ENCODE peak calls at places on chromosomes 4 and X, in eight cellular contexts. U is heart left ventricle, D is breast epithelium, N is HCT116, K is Peyer's patch, V is ovary, C is A549, G is sigmoid colon. X is an unnamed sample.

GRCh38 chr4:100284302-100284701 is 94.0 kb upstream of the DDIT4L start:
- DNase-seq in D (no peak), V (no peak), C (no peak), U (no peak), G (no peak), K (no peak), N (no peak), X (no peak)

GRCh38 chr4:2389691-2390090 is 28.8 kb downstream of the ZFYVE28 start:
- DNase-seq in K (no peak), G (no peak), C (no peak), V (no peak), D (no peak), U (no peak), N (no peak), X (no peak)

GRCh38 chr4:125994024-125994423 is 679.3 kb downstream of the FAT4 start:
- DNase-seq in C (no peak), U (no peak), K (no peak), V (no peak), D (no peak), G (no peak), N (no peak), X (no peak)

GRCh38 chr4:16026155-16026761 is 57.6 kb downstream of the PROM1 start:
- DNase-seq in U (no peak), C (peak; percentile 56), V (no peak), D (no peak), K (no peak), N (peak; percentile 48), G (no peak), X (peak; percentile 24)

GRCh38 chrX:130801901-130802300 is 101.1 kb downstream of the ENOX2 start:
- DNase-seq in N (no peak), D (no peak), C (no peak), V (no peak), U (no peak), K (no peak), G (no peak), X (no peak)

GRCh38 chr4:85598936-85599335 is 124.0 kb downstream of the ARHGAP24 start:
- DNase-seq in U (no peak), K (no peak), N (no peak), D (no peak), C (no peak), G (no peak), V (no peak), X (no peak)

GRCh38 chr4:36227913-36228312 is 16.4 kb downstream of the ARAP2 start:
- DNase-seq in N (no peak), G (no peak), C (no peak), V (no peak), K (no peak), D (no peak), U (no peak), X (no peak)

GRCh38 chr4:37935026-37935425 is 25.2 kb upstream of the PTTG2 start:
- DNase-seq in K (no peak), D (no peak), C (no peak), N (no peak), U (no peak), V (no peak), G (no peak), X (no peak)

GRCh38 chr4:6183740-6184139 is 16.6 kb downstream of the JAKMIP1 start:
- DNase-seq in D (no peak), C (no peak), U (no peak), K (no peak), V (no peak), N (no peak), G (no peak), X (no peak)

GRCh38 chr4:7956306-7957112 is 16.8 kb upstream of the AFAP1 start:
- DNase-seq in G (no peak), K (no peak), D (no peak), N (no peak), V (peak; percentile 43), U (peak; percentile 57), C (peak; percentile 48), X (no peak)

GRCh38 chrX:68252664-68253063 is 180.6 kb downstream of the OPHN1 start:
- DNase-seq in C (peak; percentile 3), N (no peak), K (no peak), U (no peak), G (no peak), V (no peak), D (no peak), X (no peak)

GRCh38 chrX:154308108-154308946 is 12.7 kb downstream of the TKTL1 start:
- DNase-seq in N (peak; percentile 24), C (peak; percentile 53), V (peak; percentile 51), G (peak; percentile 76), K (peak; percentile 80), D (peak; percentile 35), U (peak; percentile 59), X (peak; percentile 92)

GRCh38 chr4:1500231-1500965 is 94.2 kb upstream of the NKX1-1 start:
- DNase-seq in D (no peak), K (no peak), G (no peak), V (peak; percentile 19), N (no peak), U (no peak), C (no peak), X (no peak)

GRCh38 chrX:40933132-40934078 is 151.8 kb upstream of the USP9X start:
- DNase-seq in D (no peak), V (no peak), K (no peak), U (no peak), N (no peak), C (peak; percentile 36), G (no peak), X (peak; percentile 17)

GRCh38 chr4:20062054-20062453 is 189.7 kb upstream of the SLIT2 start:
- DNase-seq in C (no peak), N (no peak), K (no peak), U (no peak), D (no peak), V (no peak), G (no peak), X (no peak)

GRCh38 chr4:6859543-6859942 is 50.1 kb upstream of the TBC1D14 start:
- DNase-seq in V (no peak), D (no peak), K (no peak), U (no peak), G (no peak), C (no peak), N (no peak), X (no peak)

GRCh38 chrX:76248901-76249300 is 76.0 kb downstream of the PBDC1 start:
- DNase-seq in U (no peak), K (no peak), N (no peak), G (no peak), C (no peak), V (no peak), D (no peak), X (no peak)

GRCh38 chrX:70172964-70173363 is 4.3 kb upstream of the DGAT2L6 start:
- DNase-seq in K (no peak), D (no peak), U (no peak), G (no peak), N (no peak), V (no peak), C (no peak), X (no peak)

GRCh38 chrX:70172226-70172625 is 5.1 kb upstream of the DGAT2L6 start:
- DNase-seq in C (no peak), K (no peak), N (no peak), U (no peak), D (no peak), G (no peak), V (no peak), X (no peak)

GRCh38 chrX:70174754-70175153 is 2.5 kb upstream of the DGAT2L6 start:
- DNase-seq in G (no peak), D (no peak), V (peak; percentile 42), K (no peak), U (no peak), C (no peak), N (no peak), X (no peak)

GRCh38 chrX:70175338-70175737 is 1.9 kb upstream of the DGAT2L6 start:
- DNase-seq in C (no peak), K (no peak), G (no peak), U (no peak), N (no peak), V (no peak), D (no peak), X (no peak)

DNA sequence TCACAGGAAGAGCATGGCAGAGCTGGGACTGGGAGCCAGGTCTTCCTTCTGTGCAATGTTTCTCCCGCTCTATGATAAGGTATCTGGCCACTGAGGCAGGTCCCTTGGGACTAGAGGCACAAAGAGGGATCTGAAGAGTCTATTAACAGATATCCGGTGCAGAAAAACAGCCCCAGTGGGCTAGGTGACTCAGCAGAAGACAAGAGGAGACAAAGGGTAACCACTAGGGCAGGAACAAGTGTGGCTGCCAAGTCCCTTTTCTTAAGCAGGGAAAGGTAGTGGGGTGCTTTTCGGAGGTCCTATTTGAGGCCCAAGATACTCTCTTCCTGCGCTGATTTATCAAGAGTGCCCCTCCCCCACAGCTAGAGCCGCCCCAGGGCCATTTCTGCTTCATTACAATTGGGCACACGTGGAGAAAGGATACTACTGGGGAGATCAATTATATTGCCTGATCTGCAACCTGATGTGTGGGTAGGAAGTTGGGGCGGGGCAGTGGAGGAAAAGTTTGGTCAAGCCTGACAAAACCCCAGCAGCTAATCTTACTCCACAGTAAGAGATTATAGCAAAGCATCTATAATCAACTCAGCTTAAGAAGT is at the start of gene DGAT2L6:
- DNase-seq in G (no peak), U (no peak), K (no peak), D (no peak), C (no peak), V (no peak), N (no peak), X (no peak)
- H3K4me3 ChIP-seq in G (no peak within 1 kb of the TSS), U (no peak within 1 kb of the TSS), K (no peak within 1 kb of the TSS), D (no peak within 1 kb of the TSS), C (no peak within 1 kb of the TSS), V (no peak within 1 kb of the TSS), N (no peak within 1 kb of the TSS), X (no peak within 1 kb of the TSS)

GRCh38 chr4:162645381-162645780 is 481.6 kb upstream of the FSTL5 start:
- DNase-seq in G (no peak), U (no peak), V (no peak), D (no peak), K (no peak), N (no peak), C (peak; percentile 23), X (no peak)
- TF ChIP-seq CTCF in G (no peak), U (peak; percentile 54), V (no peak), D (no peak), K (no peak), N (no peak), C (peak; percentile 53), X (no peak)

GRCh38 chr4:70901984-70902576 is at the start of gene MOB1B:
- DNase-seq in K (peak; percentile 90), D (peak; percentile 77), V (peak; percentile 88), N (peak; percentile 59), C (peak; percentile 81), G (peak; percentile 92), U (peak; percentile 93), X (peak; percentile 96)
- TF ChIP-seq POLR2A in K (no peak), D (no peak), V (peak; percentile 34), N (peak; percentile 46), C (peak; percentile 55), G (no peak), U (no peak), X (no peak)

DNA sequence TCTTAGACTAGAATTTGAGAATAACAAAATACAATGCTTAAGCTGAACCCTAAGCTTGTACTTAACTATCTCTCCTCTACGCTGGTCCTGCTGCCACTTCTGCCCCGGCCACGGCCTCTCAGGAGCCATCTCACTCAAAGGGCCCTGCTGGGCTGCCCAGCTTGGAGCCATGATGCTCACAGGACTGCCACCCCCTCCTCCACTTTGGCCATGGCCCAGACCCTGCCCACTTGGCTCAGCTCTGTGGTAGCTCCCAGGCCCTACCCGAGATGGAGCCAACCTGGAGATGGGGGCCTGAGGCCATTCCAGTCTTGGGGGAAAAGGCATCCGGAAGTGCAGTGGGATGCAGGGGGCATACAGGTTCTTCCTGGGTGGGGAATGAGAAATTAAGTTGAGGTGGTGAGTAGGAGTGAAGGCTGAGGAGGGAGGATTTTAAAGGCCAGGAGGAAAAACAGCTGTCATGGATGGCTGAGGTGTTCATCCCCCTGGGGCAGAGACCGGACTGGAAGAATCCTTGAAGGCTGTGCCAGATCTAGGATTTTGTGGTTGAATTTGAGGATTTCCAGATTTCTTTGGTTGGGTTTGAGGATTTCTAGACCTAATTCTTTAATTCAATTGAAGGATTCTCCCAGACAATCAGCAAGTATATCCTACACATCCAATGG is 824 bp downstream of the SASH3 start:
- DNase-seq in G (no peak), N (no peak), C (no peak), U (no peak), D (no peak), V (no peak), K (no peak), X (no peak)
- H3K4me3 ChIP-seq in G (no peak overlapping the region), N (no peak overlapping the region), C (no peak overlapping the region), U (peak overlapping the region; percentile 15), D (peak overlapping the region; percentile 22), V (no peak overlapping the region), K (peak overlapping the region; percentile 39), X (no peak overlapping the region)

X was measured in lower leg skin.